ENCODE peak calls at places on chromosomes 16 and 17, in nine cellular contexts. P is H9, A is uterus, U is colonic mucosa, J is gastrocnemius medialis, F is upper lobe of right lung, B is neural progenitor cell, I is H1, M is tibial nerve. S is an unnamed sample. For H3K9me3, the result is how much of the 10 kb centered on the place peaks cover.

GRCh38 chr16:4087099-4087885 is 28.9 kb downstream of the ADCY9 start:
- DNase-seq in P (no peak), A (no peak), U (no peak), J (no peak), F (no peak), B (no peak), I (no peak), M (no peak), S (no peak)

GRCh38 chr17:28524476-28525415 is 18.6 kb downstream of the FOXN1 start:
- DNase-seq in P (no peak), A (no peak), U (peak), J (no peak), F (peak), B (no peak), I (no peak), M (no peak), S (peak)

GRCh38 chr16:66414891-66415290 is 12.2 kb upstream of the BEAN1 start:
- DNase-seq in P (no peak), A (no peak), U (no peak), J (no peak), F (no peak), B (no peak), I (no peak), M (no peak), S (no peak)

GRCh38 chr16:81711609-81712329 is 67.3 kb upstream of the PLCG2 start:
- DNase-seq in P (peak), A (peak), U (no peak), J (no peak), F (no peak), B (peak), I (no peak), M (no peak), S (peak)

GRCh38 chr17:78342438-78343098 is 17.3 kb downstream of the SOCS3 start:
- DNase-seq in P (peak), A (peak), U (peak), J (peak), F (peak), B (no peak), I (no peak), M (peak), S (no peak)

GRCh38 chr16:62870554-62870953 is 834.3 kb upstream of the CDH8 start:
- DNase-seq in P (no peak), A (no peak), U (no peak), J (no peak), F (no peak), B (no peak), I (no peak), M (no peak), S (no peak)

GRCh38 chr17:37283414-37283961 is 92.3 kb upstream of the C17orf78 start:
- DNase-seq in P (no peak), A (no peak), U (no peak), J (no peak), F (no peak), B (no peak), I (no peak), M (no peak), S (no peak)

GRCh38 chr16:79026117-79026516 is 574.4 kb downstream of the MAF start:
- DNase-seq in P (no peak), A (no peak), U (no peak), J (no peak), F (no peak), B (no peak), I (no peak), M (no peak), S (no peak)

GRCh38 chr17:4499431-4500187 is 928 bp downstream of the SPNS2 start:
- DNase-seq in P (peak), A (no peak), U (no peak), J (no peak), F (no peak), B (peak), I (no peak), M (no peak), S (no peak)

GRCh38 chr17:64115871-64116534 is 13.9 kb downstream of the ERN1 start:
- DNase-seq in P (no peak), A (no peak), U (no peak), J (no peak), F (no peak), B (no peak), I (no peak), M (no peak), S (no peak)

GRCh38 chr16:881219-882097 is 80.9 kb upstream of the GNG13 start:
- DNase-seq in P (no peak), A (no peak), U (no peak), J (no peak), F (no peak), B (no peak), I (no peak), M (no peak), S (no peak)

GRCh38 chr17:41308251-41308917 is 725 bp downstream of the KRTAP16-1 start:
- DNase-seq in P (no peak), A (no peak), U (no peak), J (peak), F (peak), B (no peak), I (no peak), M (no peak), S (no peak)

GRCh38 chr16:80735846-80736245 is 68.6 kb downstream of the CDYL2 start:
- DNase-seq in P (no peak), A (no peak), U (no peak), J (no peak), F (no peak), B (no peak), I (no peak), M (no peak), S (no peak)

GRCh38 chr16:87072101-87072500 is 245.1 kb downstream of the C16orf95 start:
- DNase-seq in P (no peak), A (no peak), U (no peak), J (no peak), F (no peak), B (no peak), I (no peak), M (no peak), S (no peak)

GRCh38 chr17:3012926-3013581 is 50.4 kb downstream of the OR1D5 start:
- DNase-seq in P (peak), A (peak), U (peak), J (peak), F (peak), B (peak), I (peak), M (peak), S (peak)

GRCh38 chr17:7916799-7917198 is 710 bp upstream of the RNF227 start:
- DNase-seq in P (no peak), A (peak), U (no peak), J (no peak), F (no peak), B (no peak), I (no peak), M (no peak), S (peak)

GRCh38 chr16:64094992-64095579 is 1026.8 kb downstream of the CDH11 start:
- DNase-seq in P (no peak), A (no peak), U (no peak), J (no peak), F (no peak), B (no peak), I (no peak), M (no peak), S (no peak)

GRCh38 chr16:50928065-50928464 is 186.2 kb downstream of the CYLD start:
- DNase-seq in P (no peak), A (no peak), U (no peak), J (no peak), F (peak), B (no peak), I (no peak), M (no peak), S (no peak)

GRCh38 chr17:28733346-28733745 is 4.8 kb downstream of the NEK8 start:
- DNase-seq in P (no peak), A (no peak), U (no peak), J (no peak), F (no peak), B (no peak), I (no peak), M (no peak), S (no peak)

GRCh38 chr17:82658796-82659452 is 10.7 kb upstream of the WDR45B start:
- DNase-seq in P (no peak), A (no peak), U (no peak), J (no peak), F (no peak), B (no peak), I (no peak), M (no peak), S (no peak)

GRCh38 chr17:83192161-83192788 is 112.9 kb downstream of the METRNL start:
- DNase-seq in P (no peak), A (peak), U (peak), J (peak), F (peak), B (no peak), I (no peak), M (peak), S (no peak)

GRCh38 chr17:15893333-15894024 is 51.5 kb upstream of the ADORA2B start:
- DNase-seq in P (no peak), A (no peak), U (no peak), J (no peak), F (no peak), B (no peak), I (no peak), M (no peak), S (peak)

GRCh38 chr17:4444782-4445473 is 11.2 kb downstream of the SPNS3 start:
- DNase-seq in P (no peak), A (no peak), U (peak), J (peak), F (peak), B (no peak), I (no peak), M (no peak), S (peak)

GRCh38 chr17:67054011-67054591 is 9.7 kb downstream of the CACNG1 start:
- DNase-seq in P (peak), A (no peak), U (no peak), J (peak), F (no peak), B (no peak), I (no peak), M (no peak), S (no peak)

GRCh38 chr17:55348749-55349354 is 72.8 kb downstream of the MMD start:
- DNase-seq in P (peak), A (peak), U (peak), J (peak), F (no peak), B (peak), I (no peak), M (peak), S (peak)

GRCh38 chr17:40452074-40452787 is 9.0 kb downstream of the IGFBP4 start:
- DNase-seq in P (no peak), A (peak), U (no peak), J (peak), F (no peak), B (no peak), I (no peak), M (peak), S (peak)

GRCh38 chr16:70736454-70737376 is 50.9 kb upstream of the MTSS2 start:
- DNase-seq in P (no peak), A (no peak), U (no peak), J (no peak), F (no peak), B (peak), I (no peak), M (no peak), S (no peak)

GRCh38 chr16:75758215-75758614 is 31.9 kb upstream of the CPHXL start:
- DNase-seq in P (no peak), A (no peak), U (no peak), J (no peak), F (no peak), B (no peak), I (no peak), M (no peak), S (no peak)

GRCh38 chr16:14146445-14146844 is 75.3 kb downstream of the MRTFB start:
- DNase-seq in P (no peak), A (no peak), U (no peak), J (no peak), F (no peak), B (no peak), I (no peak), M (no peak), S (no peak)

DNA sequence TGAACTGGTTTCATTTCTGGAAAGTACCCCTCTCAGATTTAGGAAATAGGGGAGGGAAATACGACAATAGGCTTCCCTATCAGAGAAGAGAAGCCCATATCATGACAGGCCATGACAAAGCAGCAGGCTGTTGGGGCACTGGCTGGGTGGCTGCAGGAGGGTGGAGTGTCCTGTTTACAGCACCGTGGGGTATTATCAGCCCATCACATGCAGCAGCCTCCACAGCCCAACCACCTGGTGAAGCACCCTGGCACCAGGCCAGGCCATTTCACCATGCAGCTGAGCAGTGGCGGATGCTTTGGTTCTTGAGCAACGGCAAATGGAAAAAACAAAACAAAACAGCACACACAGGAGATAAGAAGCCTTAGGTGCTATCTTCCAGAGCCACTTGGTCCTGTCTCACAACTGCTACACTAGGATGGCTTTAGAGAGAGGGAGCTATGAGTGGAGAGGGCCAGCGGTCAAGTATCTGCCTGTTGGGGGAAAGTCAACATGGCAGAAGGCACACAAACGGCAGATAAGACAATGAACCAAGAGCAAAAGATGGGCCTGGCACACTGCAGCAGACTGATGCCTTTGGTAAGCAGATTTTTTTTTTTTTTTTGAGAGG is 24.2 kb downstream of the FAM117A start:
- DNase-seq in P (no peak), A (peak), U (peak), J (peak), F (peak), B (no peak), I (no peak), M (peak), S (peak)
- H3K27ac ChIP-seq in P (no peak), A (peak), U (peak), J (peak), F (peak), B (no peak), I (no peak), M (peak), S (peak)

DNA sequence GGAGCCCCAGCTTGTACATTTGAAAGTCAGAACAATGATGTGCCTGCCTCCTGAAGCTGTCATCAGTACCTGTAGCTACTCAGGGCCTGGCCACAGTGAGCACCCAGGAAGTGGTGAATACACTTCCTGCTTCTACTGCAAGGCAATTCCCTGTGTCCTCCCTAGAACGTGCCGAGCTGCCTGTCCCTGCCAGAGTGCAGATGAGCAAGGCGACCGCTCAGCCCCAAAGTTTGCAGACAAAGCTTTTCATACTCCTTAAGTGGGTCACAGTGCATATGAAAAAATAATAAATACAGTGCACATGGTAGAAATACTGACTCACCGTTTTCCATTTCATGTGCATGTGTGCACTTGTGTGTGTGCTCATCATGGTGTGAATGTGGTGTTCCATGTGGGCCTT is 77.3 kb downstream of the MPRIP start:
- DNase-seq in P (no peak), A (no peak), U (peak), J (no peak), F (no peak), B (no peak), I (no peak), M (no peak), S (no peak)
- TF ChIP-seq CTCF in P (no peak), A (no peak), U (no peak), J (no peak), F (no peak), B (no peak), I (no peak), M (no peak), S (no peak)

GRCh38 chr17:9044796-9045470 is 23.6 kb downstream of the NTN1 start:
- DNase-seq in P (no peak), A (peak), U (no peak), J (no peak), F (no peak), B (no peak), I (no peak), M (no peak), S (no peak)
- H3K9me3 ChIP-seq in P (under half), A (under half), U (under half), J (under half), F (under half), B (under half), I (under half), M (under half), S (under half)

DNA sequence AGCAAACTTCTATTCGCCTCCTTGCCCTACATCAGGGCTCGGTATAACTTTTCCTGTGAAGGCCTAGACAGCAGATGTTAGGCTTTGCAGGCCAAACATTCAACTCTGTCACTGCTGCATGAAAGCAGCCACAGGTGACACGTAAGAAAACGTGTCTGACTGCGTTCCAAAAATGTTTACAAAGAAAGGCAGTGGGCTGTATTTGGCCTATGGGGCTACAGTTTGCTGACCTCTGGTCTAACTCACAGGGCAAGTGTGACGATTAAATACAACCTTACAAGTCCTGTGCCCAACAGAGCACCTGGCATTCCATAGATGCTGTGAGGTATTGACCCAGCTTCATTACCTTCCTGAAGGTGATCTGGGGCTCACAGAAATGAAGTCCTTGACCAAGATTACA is 79.4 kb downstream of the USP31 start:
- DNase-seq in P (no peak), A (no peak), U (no peak), J (no peak), F (no peak), B (no peak), I (no peak), M (no peak), S (no peak)
- H3K27ac ChIP-seq in P (no peak), A (no peak), U (no peak), J (no peak), F (no peak), B (no peak), I (no peak), M (no peak), S (no peak)

DNA sequence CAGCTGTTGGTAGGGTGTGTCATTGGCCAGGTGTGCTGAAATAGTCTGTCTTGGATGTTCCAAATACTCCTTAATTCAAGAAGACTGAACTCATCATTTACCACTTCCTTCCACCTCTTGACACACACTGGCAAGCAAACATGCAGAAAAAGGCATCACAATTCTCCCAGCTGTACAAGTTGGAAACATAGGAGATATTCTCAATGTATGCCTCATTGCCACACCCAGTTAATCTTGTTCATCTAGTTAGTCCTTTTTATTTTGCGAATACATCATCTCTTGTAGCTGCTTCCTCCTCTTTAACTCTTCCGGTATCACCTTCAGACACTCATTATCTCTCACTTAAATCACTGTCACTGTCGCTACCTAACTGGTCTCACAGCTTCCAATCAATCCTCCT is 75.1 kb upstream of the GOT2 start:
- DNase-seq in P (no peak), A (no peak), U (no peak), J (no peak), F (no peak), B (no peak), I (no peak), M (no peak), S (no peak)
- TF ChIP-seq CTCF in P (no peak), A (no peak), U (no peak), J (no peak), F (no peak), B (no peak), I (no peak), M (no peak), S (no peak)

GRCh38 chr17:70691150-70691549 is 521.8 kb downstream of the KCNJ2 start:
- DNase-seq in P (no peak), A (no peak), U (no peak), J (no peak), F (no peak), B (no peak), I (no peak), M (no peak), S (peak)

GRCh38 chr17:70683936-70684335 is 514.6 kb downstream of the KCNJ2 start:
- DNase-seq in P (no peak), A (no peak), U (no peak), J (no peak), F (no peak), B (no peak), I (no peak), M (no peak), S (no peak)

GRCh38 chr17:70687421-70687820 is 518.1 kb downstream of the KCNJ2 start:
- DNase-seq in P (no peak), A (no peak), U (no peak), J (no peak), F (no peak), B (no peak), I (no peak), M (no peak), S (no peak)
- H3K9me3 ChIP-seq in P (under half), A (under half), U (under half), J (under half), F (under half), B (under half), I (under half), M (under half), S (under half)

DNA sequence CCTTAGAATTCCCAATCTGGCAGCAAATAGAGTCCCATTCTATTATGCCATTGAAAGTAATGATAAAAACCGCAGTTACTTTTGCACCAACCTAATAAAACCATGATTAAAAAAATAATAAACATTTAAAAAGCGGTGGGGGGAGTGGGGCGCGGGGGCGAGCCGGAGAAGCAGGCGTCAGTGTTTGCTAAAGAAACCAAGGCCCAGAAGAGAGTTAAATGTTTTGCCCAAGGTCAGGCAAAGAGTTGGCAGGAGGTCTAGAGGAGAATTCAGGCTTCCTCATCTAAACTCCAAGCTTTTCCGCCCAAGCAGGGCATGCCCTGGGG is 9.7 kb upstream of the PRSS22 start:
- DNase-seq in P (no peak), A (no peak), U (no peak), J (no peak), F (no peak), B (no peak), I (no peak), M (no peak), S (no peak)
- H3K27ac ChIP-seq in P (no peak), A (peak), U (peak), J (peak), F (peak), B (no peak), I (peak), M (peak), S (no peak)

GRCh38 chr16:55372792-55373488 is 48.9 kb downstream of the IRX6 start:
- DNase-seq in P (no peak), A (no peak), U (no peak), J (no peak), F (no peak), B (no peak), I (no peak), M (no peak), S (no peak)

GRCh38 chr16:55373489-55373832 is 49.5 kb downstream of the IRX6 start:
- DNase-seq in P (no peak), A (no peak), U (no peak), J (no peak), F (no peak), B (no peak), I (no peak), M (no peak), S (no peak)

GRCh38 chr16:55376567-55377167 is 52.7 kb downstream of the IRX6 start:
- DNase-seq in P (no peak), A (no peak), U (no peak), J (no peak), F (no peak), B (no peak), I (no peak), M (no peak), S (no peak)

GRCh38 chr16:55377840-55378239 is 53.8 kb downstream of the IRX6 start:
- DNase-seq in P (no peak), A (no peak), U (no peak), J (no peak), F (no peak), B (no peak), I (no peak), M (no peak), S (no peak)

DNA sequence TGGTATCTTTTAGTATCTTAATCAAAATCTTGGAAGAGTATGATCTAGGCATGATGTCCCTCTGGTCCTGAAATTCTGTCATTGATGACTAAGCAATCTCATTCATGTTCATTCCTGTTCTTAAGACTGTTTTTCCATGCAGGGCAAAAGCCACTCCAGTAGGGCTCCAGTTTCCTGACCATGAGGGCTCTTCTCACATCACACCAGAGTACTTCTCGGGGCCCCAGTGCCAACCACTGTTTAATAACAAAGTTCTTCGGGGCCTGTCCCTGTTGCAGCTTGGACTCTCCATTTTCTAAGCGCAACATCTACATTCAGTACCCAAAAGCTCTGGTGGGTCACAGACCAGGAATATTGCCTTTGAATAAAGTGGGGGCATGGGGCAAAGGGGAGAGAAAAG is 52.0 kb downstream of the IRX6 start:
- DNase-seq in P (no peak), A (no peak), U (no peak), J (no peak), F (no peak), B (no peak), I (no peak), M (no peak), S (no peak)
- TF ChIP-seq CTCF in P (no peak), A (no peak), U (no peak), J (no peak), F (no peak), B (no peak), I (no peak), M (no peak), S (no peak)

S was measured in cardiac muscle cell.